ENCODE peak calls at places on chromosomes 7 and 10, in five cellular contexts. P is psoas muscle, O is mammary epithelial cell, D is fibroblast of pulmonary artery, Z is left lung. C is an unnamed sample.

GRCh38 chr7:118195837-118196474 is 12.0 kb downstream of the LSM8 start:
- DNase-seq in O (peak; percentile 30), D (peak; percentile 76), P (no peak), Z (no peak), C (no peak)

GRCh38 chr7:45889367-45890067 is 1.2 kb downstream of the IGFBP1 start:
- DNase-seq in Z (no peak), D (no peak), P (no peak), O (no peak), C (no peak)

GRCh38 chr7:55108818-55109217 is 90.0 kb downstream of the EGFR start:
- DNase-seq in P (no peak), O (no peak), D (no peak), Z (no peak), C (no peak)

GRCh38 chr7:74482629-74483401 is 29.1 kb downstream of the GTF2IRD1 start:
- DNase-seq in P (peak; percentile 71), D (peak; percentile 93), O (peak; percentile 74), Z (no peak), C (no peak)

GRCh38 chr10:69413221-69413865 is 3.4 kb downstream of the TACR2 start:
- DNase-seq in O (no peak), P (peak; percentile 80), D (peak; percentile 82), Z (peak; percentile 55), C (no peak)

GRCh38 chr10:62852961-62853702 is 37.0 kb upstream of the EGR2 start:
- DNase-seq in D (no peak), O (no peak), P (no peak), Z (no peak), C (no peak)

GRCh38 chr10:21031232-21031790 is 134.2 kb upstream of the NEBL start:
- DNase-seq in O (no peak), P (no peak), D (peak; percentile 21), Z (no peak), C (no peak)

GRCh38 chr7:95886501-95887090 is 114.2 kb downstream of the DYNC1I1 start:
- DNase-seq in Z (no peak), P (no peak), D (peak; percentile 46), O (peak; percentile 14), C (no peak)

GRCh38 chr7:129493555-129493954 is 8.8 kb upstream of the SMKR1 start:
- DNase-seq in O (no peak), P (no peak), D (peak; percentile 31), Z (no peak), C (no peak)

GRCh38 chr7:77426521-77427051 is 10.4 kb upstream of the GSAP start:
- DNase-seq in D (peak; percentile 54), Z (no peak), P (no peak), O (no peak), C (no peak)

GRCh38 chr10:86368046-86368445 is 1.5 kb upstream of the GRID1 start:
- DNase-seq in Z (no peak), D (no peak), P (peak; percentile 26), O (no peak), C (no peak)

GRCh38 chr10:125016611-125017202 is 74.8 kb downstream of the ZRANB1 start:
- DNase-seq in O (no peak), D (peak; percentile 51), Z (no peak), P (peak; percentile 89), C (no peak)

GRCh38 chr7:1593091-1593866 is 23.4 kb upstream of the PSMG3 start:
- DNase-seq in D (no peak), Z (no peak), P (no peak), O (no peak), C (no peak)
- TF ChIP-seq CTCF in D (peak; percentile 42), Z (peak; percentile 11), P (no peak), O (peak; percentile 11), C (peak; percentile 24)

GRCh38 chr7:139103057-139103820 is 6.3 kb downstream of the ZC3HAV1 start:
- DNase-seq in O (no peak), D (no peak), P (no peak), Z (no peak), C (no peak)
- H3K4me3 ChIP-seq in O (no peak overlapping the region), D (no peak overlapping the region), P (peak overlapping the region; percentile 36), Z (no peak overlapping the region), C (no peak overlapping the region)

GRCh38 chr10:57849726-57850357 is 417.9 kb downstream of the IPMK start:
- DNase-seq in O (peak; percentile 13), Z (no peak), D (peak; percentile 46), P (no peak), C (no peak)
- TF ChIP-seq CTCF in O (peak; percentile 50), Z (no peak), D (peak; percentile 39), P (no peak), C (peak; percentile 76)

GRCh38 chr10:114683162-114683561 is 25.1 kb upstream of the ABLIM1 start:
- DNase-seq in P (no peak), O (peak; percentile 74), D (no peak), Z (no peak), C (no peak)
- H3K4me3 ChIP-seq in P (peak overlapping the region; percentile 57), O (peak overlapping the region; percentile 9), D (no peak overlapping the region), Z (no peak overlapping the region), C (no peak overlapping the region)

DNA sequence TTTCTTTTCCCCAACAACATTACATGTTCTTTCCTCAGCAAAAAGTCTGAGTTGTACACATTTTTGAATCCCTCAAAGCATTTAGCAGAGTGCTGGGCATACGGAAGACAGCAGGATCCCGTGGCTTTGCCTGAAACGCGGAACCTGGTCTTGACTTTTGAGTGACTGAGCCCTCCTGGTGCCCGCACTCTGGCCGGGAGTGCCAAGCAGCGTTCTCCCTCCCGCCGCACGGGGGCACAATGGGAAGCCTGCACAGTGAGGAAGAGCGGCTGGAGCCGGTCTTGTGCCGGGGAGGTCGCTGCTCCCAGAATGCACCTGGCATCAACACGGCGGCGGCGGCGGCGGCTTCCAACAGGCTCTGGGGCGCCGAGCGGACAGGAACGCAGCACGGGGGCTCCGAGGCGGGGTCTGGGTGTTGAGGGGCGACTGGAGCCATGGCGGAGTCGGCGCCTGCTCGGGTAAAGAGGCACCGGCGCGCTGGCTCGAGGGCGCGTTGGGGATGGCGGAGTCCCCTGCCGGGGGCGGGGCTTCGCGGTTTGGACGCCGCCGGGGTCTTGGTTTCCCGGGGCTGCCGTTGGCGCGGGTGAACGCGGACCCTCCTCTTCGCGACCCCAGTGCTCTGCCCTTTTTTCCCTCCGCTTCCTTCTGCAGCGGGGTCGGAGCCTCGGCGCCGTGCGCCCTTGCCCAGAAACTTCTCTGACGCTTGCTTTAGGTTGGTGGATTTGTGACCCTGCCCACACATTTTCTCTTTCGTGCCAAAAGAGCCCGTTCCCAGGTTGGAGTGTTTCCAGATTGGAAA is at the start of gene ZNF212:
- DNase-seq in D (peak; percentile 84), Z (peak; percentile 92), P (peak; percentile 95), O (peak; percentile 85), C (peak; percentile 87)
- TF ChIP-seq CTCF in D (peak; percentile 82), Z (peak; percentile 88), P (peak; percentile 74), O (peak; percentile 88), C (peak; percentile 98)

GRCh38 chr7:157693071-157693520 is 356.3 kb downstream of the DNAJB6 start:
- DNase-seq in O (no peak), Z (peak; percentile 20), P (no peak), D (no peak), C (no peak)

GRCh38 chr7:157690058-157690832 is 353.4 kb downstream of the DNAJB6 start:
- DNase-seq in P (peak; percentile 55), D (peak; percentile 3), O (peak; percentile 6), Z (peak; percentile 25), C (no peak)

GRCh38 chr7:157690833-157691382 is 354.1 kb downstream of the DNAJB6 start:
- DNase-seq in O (peak; percentile 26), D (peak; percentile 63), P (peak; percentile 74), Z (peak; percentile 38), C (no peak)

GRCh38 chr7:157692156-157693011 is 355.6 kb downstream of the DNAJB6 start:
- DNase-seq in P (no peak), O (no peak), D (no peak), Z (peak; percentile 27), C (no peak)

DNA sequence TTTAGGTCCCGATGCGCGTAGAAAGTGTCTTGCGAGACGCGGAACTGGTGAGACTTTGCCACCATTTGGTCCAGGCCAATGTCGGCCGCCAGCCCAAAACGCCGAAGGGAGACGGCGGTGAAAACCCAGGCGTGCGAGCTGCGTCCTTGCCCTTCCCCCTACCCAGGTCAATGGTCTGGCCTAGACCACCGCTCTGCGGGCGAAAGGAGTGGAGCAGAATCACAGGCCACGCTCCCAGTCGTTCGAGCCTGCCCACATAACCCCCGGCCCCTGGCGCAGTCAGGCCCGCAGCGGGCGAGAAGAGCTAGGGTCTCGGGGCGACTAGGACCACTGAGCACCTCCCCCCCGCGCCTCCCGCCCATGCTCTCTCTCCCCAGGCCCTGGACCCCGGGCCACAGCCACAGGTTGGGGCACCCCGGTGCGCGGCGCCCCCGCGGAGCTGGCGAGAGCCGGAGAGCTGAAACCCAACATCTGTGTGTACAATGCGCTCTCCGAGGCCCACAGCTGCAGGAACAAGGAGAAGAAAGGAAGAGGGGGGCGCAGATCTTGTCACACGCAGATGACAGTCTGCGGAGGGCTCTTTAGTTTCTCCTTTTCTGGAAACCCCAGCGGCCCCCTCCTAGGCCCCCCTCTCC is 354.8 kb downstream of the DNAJB6 start:
- DNase-seq in D (no peak), P (no peak), Z (peak; percentile 29), O (no peak), C (no peak)
- H3K4me3 ChIP-seq in D (no peak overlapping the region), P (peak overlapping the region; percentile 53), Z (peak overlapping the region; percentile 19), O (no peak overlapping the region), C (no peak overlapping the region)

GRCh38 chr7:79293655-79294142 is 159.8 kb downstream of the MAGI2 start:
- DNase-seq in P (no peak), D (peak; percentile 21), O (peak; percentile 90), Z (peak; percentile 57), C (peak; percentile 72)

GRCh38 chr7:79301419-79301818 is 152.0 kb downstream of the MAGI2 start:
- DNase-seq in D (no peak), P (no peak), Z (no peak), O (no peak), C (no peak)

GRCh38 chr7:79296553-79297320 is 156.7 kb downstream of the MAGI2 start:
- DNase-seq in D (no peak), O (peak; percentile 81), P (no peak), Z (no peak), C (peak; percentile 35)

GRCh38 chr7:79302281-79302680 is 151.2 kb downstream of the MAGI2 start:
- DNase-seq in O (no peak), D (no peak), Z (no peak), P (no peak), C (no peak)

GRCh38 chr7:79298145-79298760 is 155.2 kb downstream of the MAGI2 start:
- DNase-seq in O (peak; percentile 31), D (peak; percentile 83), P (no peak), Z (no peak), C (no peak)
- TF ChIP-seq CTCF in O (peak; percentile 69), D (peak; percentile 84), P (peak; percentile 65), Z (peak; percentile 60), C (peak; percentile 94)

DNA sequence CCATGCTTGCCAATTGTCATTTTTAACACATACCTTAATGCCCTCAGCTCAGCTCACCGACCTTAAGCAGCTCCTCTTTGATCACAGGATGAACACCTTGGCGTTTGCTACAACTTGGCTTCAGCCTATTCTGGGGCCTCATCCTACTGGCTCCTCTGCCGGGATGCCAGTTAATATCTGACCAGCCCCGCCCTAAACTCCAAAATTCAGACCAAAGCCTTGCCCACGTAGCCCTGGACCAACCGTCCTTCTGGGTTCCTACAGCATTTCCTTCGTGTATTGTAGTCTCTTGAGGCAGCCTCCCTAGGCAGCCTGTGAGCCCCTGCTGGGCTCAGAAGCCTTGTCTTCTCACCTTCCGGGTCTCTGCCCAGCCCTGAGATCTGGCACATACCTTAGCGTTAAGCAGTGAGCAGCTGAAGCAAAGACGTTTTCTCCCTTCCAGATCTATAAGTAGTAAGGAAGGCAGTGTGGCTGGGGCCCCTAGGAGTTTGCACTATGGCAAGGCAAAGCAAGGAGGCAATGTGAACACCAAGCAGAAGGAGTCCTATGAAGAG is 836 bp downstream of the ENO4 start:
- DNase-seq in Z (no peak), P (no peak), D (no peak), O (no peak), C (no peak)
- H3K4me3 ChIP-seq in Z (peak overlapping the region; percentile 49), P (peak overlapping the region; percentile 60), D (peak overlapping the region; percentile 68), O (peak overlapping the region; percentile 77), C (peak overlapping the region; percentile 49)